ENCODE peak calls at places on chromosomes 2 and 18, in nine cellular contexts. S, H, R, Y, B, L, Q, A and W are unnamed samples.

GRCh38 chr2:88016948-88017779 is 817 bp upstream of the RNU2-63P start:
- DNase-seq in H (peak; percentile 29), S (peak; percentile 93), Y (peak; percentile 53), Q (peak; percentile 20), R (peak; percentile 21), B (no peak), A (no peak), L (no peak), W (no peak)

GRCh38 chr2:174839672-174840071 is 75.4 kb upstream of the CHRNA1 start:
- DNase-seq in S (no peak), H (no peak), B (no peak), L (no peak), Q (no peak), R (no peak), A (no peak), Y (no peak), W (no peak)

GRCh38 chr2:226183550-226183949 is 616.1 kb downstream of the IRS1 start:
- DNase-seq in S (no peak), H (no peak), L (no peak), B (peak; percentile 32), Y (no peak), A (no peak), R (no peak), Q (no peak), W (no peak)

GRCh38 chr2:220162320-220162719 is 534.9 kb downstream of the SLC4A3 start:
- DNase-seq in R (no peak), B (peak; percentile 45), S (no peak), L (no peak), Q (no peak), H (no peak), Y (no peak), A (no peak), W (no peak)

GRCh38 chr18:8933714-8934284 is 168.7 kb upstream of the NDUFV2 start:
- DNase-seq in L (no peak), A (no peak), Q (no peak), H (no peak), R (no peak), S (no peak), B (peak; percentile 49), Y (peak; percentile 53), W (no peak)

GRCh38 chr2:134432438-134432883 is 178.6 kb downstream of the MGAT5 start:
- DNase-seq in B (no peak), A (no peak), Q (no peak), S (no peak), Y (no peak), R (no peak), H (no peak), L (no peak), W (no peak)

GRCh38 chr2:239926587-239927234 is 98.4 kb downstream of the NDUFA10 start:
- DNase-seq in H (peak; percentile 11), Y (peak; percentile 35), B (peak; percentile 38), A (no peak), Q (no peak), L (no peak), R (no peak), S (peak; percentile 7), W (no peak)

GRCh38 chr2:133139847-133140533 is 428.3 kb downstream of the NCKAP5 start:
- DNase-seq in B (peak; percentile 4), Y (no peak), Q (no peak), L (no peak), A (no peak), H (no peak), R (no peak), S (no peak), W (no peak)

GRCh38 chr2:68918497-68918896 is 34.2 kb downstream of the GKN2 start:
- DNase-seq in B (no peak), Y (peak; percentile 80), Q (no peak), S (no peak), L (no peak), H (no peak), R (no peak), A (no peak), W (no peak)

GRCh38 chr2:64934530-64934929 is 54.7 kb upstream of the SLC1A4 start:
- DNase-seq in H (no peak), S (no peak), L (no peak), Q (no peak), B (no peak), A (no peak), Y (no peak), R (no peak), W (no peak)

GRCh38 chr2:23904692-23905091 is 22.2 kb downstream of the ATAD2B start:
- DNase-seq in A (no peak), H (no peak), B (peak; percentile 76), Q (no peak), Y (peak; percentile 62), R (no peak), S (no peak), L (no peak), W (no peak)

GRCh38 chr2:8039732-8040131 is 642.1 kb upstream of the ID2 start:
- DNase-seq in A (no peak), Q (no peak), L (no peak), R (no peak), S (no peak), Y (no peak), B (no peak), H (no peak), W (no peak)

GRCh38 chr2:11118761-11119160 is 36.5 kb upstream of the SLC66A3 start:
- DNase-seq in Q (no peak), S (no peak), L (no peak), Y (no peak), R (no peak), H (no peak), B (peak; percentile 41), A (no peak), W (no peak)

GRCh38 chr2:184599054-184599874 is 935 bp downstream of the ZNF804A start:
- DNase-seq in Y (peak; percentile 48), R (no peak), H (no peak), B (peak; percentile 34), Q (no peak), A (no peak), S (no peak), L (no peak), W (no peak)

GRCh38 chr2:237483018-237483731 is 3.9 kb upstream of the MLPH start:
- DNase-seq in B (peak; percentile 77), L (no peak), A (no peak), R (no peak), S (peak; percentile 21), H (no peak), Y (peak; percentile 80), Q (no peak), W (no peak)

GRCh38 chr2:14749869-14750268 is 117.4 kb downstream of the LRATD1 start:
- DNase-seq in R (no peak), L (no peak), A (no peak), Y (peak; percentile 65), S (no peak), B (peak; percentile 41), Q (no peak), H (no peak), W (no peak)

GRCh38 chr2:85761512-85761944 is 7.7 kb downstream of the ATOH8 start:
- DNase-seq in A (no peak), Q (no peak), B (no peak), R (peak; percentile 7), S (no peak), H (no peak), Y (no peak), L (no peak), W (no peak)
- TF ChIP-seq CTCF in A (no peak), Q (no peak), B (no peak), R (no peak), S (no peak), H (no peak), Y (no peak), L (no peak), W (no peak)

DNA sequence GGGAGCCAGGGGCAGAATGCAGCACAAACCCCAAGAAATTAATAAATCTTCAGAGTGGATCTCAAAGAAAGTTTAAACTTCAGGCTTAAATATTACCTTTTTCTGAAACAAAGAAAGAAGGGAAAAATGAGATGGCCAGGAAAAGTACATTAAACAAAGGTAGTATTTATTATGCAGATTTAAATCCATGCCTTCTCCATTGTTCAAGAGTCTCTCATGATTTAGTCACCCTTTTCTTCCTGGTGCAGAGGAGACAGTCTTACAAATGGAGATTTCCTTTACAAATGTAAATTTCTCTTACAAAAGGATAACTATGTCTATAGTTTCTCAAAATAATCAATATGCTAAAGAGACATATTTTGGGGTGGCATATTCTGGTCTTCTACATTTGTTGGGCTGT is 33.4 kb upstream of the PPM1B start:
- DNase-seq in L (no peak), S (no peak), A (no peak), Q (no peak), B (no peak), Y (no peak), H (no peak), R (no peak), W (no peak)
- H3K4me1 ChIP-seq in L (peaks cover 5% of the 10 kb centered on the region), S (no peaks in the 10 kb centered on the region), A (no peaks in the 10 kb centered on the region), Q (peaks cover 5% of the 10 kb centered on the region), B (peaks cover 8% of the 10 kb centered on the region), Y (peaks cover 7% of the 10 kb centered on the region), H (no peaks in the 10 kb centered on the region), R (peaks cover 17% of the 10 kb centered on the region), W (no peaks in the 10 kb centered on the region)

DNA sequence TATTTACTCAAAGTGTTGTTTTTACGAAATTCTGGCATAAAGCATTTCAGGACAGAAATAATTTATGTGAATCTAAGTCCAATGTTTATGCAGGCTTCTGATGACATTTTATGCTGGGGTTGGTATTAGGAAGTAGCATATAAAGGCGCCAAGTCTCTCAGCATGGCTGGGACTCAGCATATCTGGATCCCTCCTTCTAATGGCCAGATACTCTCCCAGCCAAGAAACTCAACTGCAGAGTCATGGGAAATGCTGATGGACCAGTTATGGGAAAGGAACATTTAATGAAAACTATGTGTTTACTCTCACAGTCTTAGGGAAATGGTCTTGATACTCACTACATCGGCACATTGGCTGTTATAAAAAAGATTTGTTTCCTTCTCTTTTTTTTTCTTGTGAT is 392.2 kb downstream of the ARHGAP15 start:
- DNase-seq in Q (no peak), A (no peak), R (no peak), B (no peak), L (no peak), S (no peak), H (no peak), Y (no peak), W (no peak)
- TF ChIP-seq CTCF in Q (no peak), A (no peak), R (no peak), B (no peak), L (no peak), S (no peak), H (no peak), Y (no peak), W (no peak)

GRCh38 chr2:161166538-161167409 is 6.5 kb downstream of the TANK start:
- DNase-seq in Y (peak; percentile 71), A (no peak), L (no peak), S (no peak), B (peak; percentile 35), H (no peak), R (no peak), Q (no peak), W (no peak)
- H3K4me1 ChIP-seq in Y (peaks cover 8% of the 10 kb centered on the region), A (peaks cover 66% of the 10 kb centered on the region), L (peaks cover 26% of the 10 kb centered on the region), S (peaks cover 96% of the 10 kb centered on the region), B (peaks cover 10% of the 10 kb centered on the region), H (peaks cover 17% of the 10 kb centered on the region), R (peaks cover 55% of the 10 kb centered on the region), Q (peaks cover 50% of the 10 kb centered on the region), W (no peaks in the 10 kb centered on the region)